ENCODE peak calls at places on chromosomes 12 and 14, in six cellular contexts. L is suprapubic skin, D is gastrocnemius medialis, O is Peyer's patch, T is breast epithelium, G is heart left ventricle. A is an unnamed sample.

GRCh38 chr14:92967346-92967926 is 44.5 kb downstream of the CHGA start:
- DNase-seq in L (no peak), T (no peak), O (no peak), D (no peak), G (no peak), A (no peak)

GRCh38 chr12:77058740-77059139 is 6.6 kb downstream of the E2F7 start:
- DNase-seq in T (no peak), O (no peak), L (no peak), D (no peak), G (no peak), A (no peak)

GRCh38 chr12:49043241-49043640 is 17.4 kb downstream of the KMT2D start:
- DNase-seq in O (no peak), D (no peak), T (no peak), G (no peak), L (no peak), A (no peak)

GRCh38 chr14:88995437-88996198 is 171.2 kb downstream of the TTC8 start:
- DNase-seq in T (no peak), L (no peak), O (no peak), G (no peak), D (no peak), A (no peak)

GRCh38 chr14:68823434-68824206 is 30.8 kb upstream of the ZFP36L1 start:
- DNase-seq in D (no peak), G (no peak), O (no peak), L (no peak), T (peak; percentile 11), A (no peak)

GRCh38 chr12:115008951-115009350 is 325.0 kb upstream of the TBX3 start:
- DNase-seq in G (no peak), L (no peak), O (no peak), T (no peak), D (no peak), A (no peak)

GRCh38 chr12:1776139-1776975 is 44.0 kb upstream of the LRTM2 start:
- DNase-seq in L (no peak), T (no peak), O (no peak), D (no peak), G (no peak), A (no peak)

GRCh38 chr12:104354167-104354867 is 50.8 kb downstream of the EID3 start:
- DNase-seq in D (no peak), L (no peak), O (no peak), G (no peak), T (no peak), A (no peak)

GRCh38 chr14:50397461-50398196 is 948 bp upstream of the CDKL1 start:
- DNase-seq in G (no peak), O (no peak), T (no peak), L (no peak), D (no peak), A (no peak)

GRCh38 chr14:89508863-89509262 is 91.8 kb upstream of the FOXN3 start:
- DNase-seq in T (no peak), D (no peak), G (no peak), L (no peak), O (no peak), A (no peak)

GRCh38 chr14:71250791-71251190 is 343.5 kb downstream of the PCNX1 start:
- DNase-seq in O (no peak), D (no peak), G (no peak), L (no peak), T (no peak), A (no peak)

GRCh38 chr12:52608826-52609630 is 7.8 kb upstream of the KRT72 start:
- DNase-seq in D (no peak), L (no peak), T (no peak), O (no peak), G (no peak), A (no peak)

GRCh38 chr14:77014004-77014604 is 14.4 kb downstream of the IRF2BPL start:
- DNase-seq in O (no peak), G (peak; percentile 79), L (no peak), T (peak; percentile 94), D (peak; percentile 72), A (no peak)

GRCh38 chr12:108755481-108755880 is 24.2 kb upstream of the CORO1C start:
- DNase-seq in D (no peak), G (no peak), L (no peak), O (no peak), T (no peak), A (no peak)

GRCh38 chr14:73752297-73752992 is 38.3 kb upstream of the PNMA1 start:
- DNase-seq in T (peak; percentile 88), G (peak; percentile 85), L (no peak), D (peak; percentile 69), O (peak; percentile 74), A (peak; percentile 55)

GRCh38 chr14:88468396-88468795 is 82.9 kb downstream of the SPATA7 start:
- DNase-seq in G (no peak), D (no peak), T (no peak), O (no peak), L (no peak), A (no peak)

GRCh38 chr12:9667403-9667802 is 2.1 kb upstream of the CLEC2D start:
- DNase-seq in O (no peak), L (no peak), G (no peak), D (no peak), T (no peak), A (no peak)

GRCh38 chr12:100376166-100376565 is 19.3 kb downstream of the SLC17A8 start:
- DNase-seq in O (no peak), G (no peak), D (no peak), T (no peak), L (no peak), A (no peak)

GRCh38 chr12:87509233-87509820 is 519.9 kb downstream of the C12orf50 start:
- DNase-seq in T (no peak), O (no peak), L (no peak), D (no peak), G (no peak), A (no peak)

GRCh38 chr12:104355630-104356029 is 52.1 kb downstream of the EID3 start:
- DNase-seq in T (no peak), D (no peak), O (no peak), L (no peak), G (no peak), A (peak; percentile 76)

GRCh38 chr14:23399591-23399990 is 8.5 kb downstream of the MYH6 start:
- DNase-seq in G (no peak), O (no peak), L (no peak), D (peak; percentile 39), T (no peak), A (no peak)

GRCh38 chr14:99436247-99437180 is 44.1 kb downstream of the SETD3 start:
- DNase-seq in D (no peak), L (no peak), O (no peak), G (no peak), T (no peak), A (no peak)

GRCh38 chr14:101215936-101216335 is 312.4 kb upstream of the RTL1 start:
- DNase-seq in D (no peak), T (no peak), G (no peak), L (no peak), O (peak; percentile 22), A (no peak)

GRCh38 chr12:81758421-81759214 is 532 bp downstream of the PPFIA2 start:
- DNase-seq in T (no peak), L (no peak), D (no peak), G (peak; percentile 39), O (no peak), A (no peak)

GRCh38 chr12:95205685-95206084 is 11.6 kb downstream of the FGD6 start:
- DNase-seq in L (no peak), G (no peak), T (peak; percentile 40), O (no peak), D (no peak), A (peak; percentile 52)

GRCh38 chr14:52055215-52055614 is 13.6 kb downstream of the NID2 start:
- DNase-seq in D (no peak), T (no peak), G (no peak), O (no peak), L (no peak), A (no peak)

GRCh38 chr12:94152292-94153083 is 4.1 kb downstream of the PLXNC1 start:
- DNase-seq in O (no peak), L (no peak), D (no peak), G (no peak), T (no peak), A (peak; percentile 59)

GRCh38 chr12:115672506-115673080 is 604.9 kb downstream of the MED13L start:
- DNase-seq in G (no peak), L (no peak), O (no peak), D (no peak), T (no peak), A (no peak)

GRCh38 chr12:18275974-18276373 is 14.7 kb downstream of the PIK3C2G start:
- DNase-seq in O (no peak), L (no peak), D (no peak), T (no peak), G (no peak), A (no peak)

GRCh38 chr12:20415641-20416040 is 47.3 kb downstream of the PDE3A start:
- DNase-seq in O (no peak), D (no peak), L (no peak), G (peak; percentile 42), T (no peak), A (no peak)

GRCh38 chr14:69501362-69501964 is 16.9 kb downstream of the PLEKHD1 start:
- DNase-seq in G (peak; percentile 63), D (peak; percentile 79), L (no peak), O (no peak), T (no peak), A (no peak)

GRCh38 chr14:31950760-31951637 is 126.1 kb upstream of the ARHGAP5 start:
- DNase-seq in T (no peak), D (no peak), O (peak; percentile 79), G (peak; percentile 76), L (no peak), A (peak; percentile 51)

GRCh38 chr14:72754949-72755348 is 139.0 kb downstream of the DPF3 start:
- DNase-seq in G (no peak), O (no peak), T (no peak), L (no peak), D (no peak), A (no peak)

DNA sequence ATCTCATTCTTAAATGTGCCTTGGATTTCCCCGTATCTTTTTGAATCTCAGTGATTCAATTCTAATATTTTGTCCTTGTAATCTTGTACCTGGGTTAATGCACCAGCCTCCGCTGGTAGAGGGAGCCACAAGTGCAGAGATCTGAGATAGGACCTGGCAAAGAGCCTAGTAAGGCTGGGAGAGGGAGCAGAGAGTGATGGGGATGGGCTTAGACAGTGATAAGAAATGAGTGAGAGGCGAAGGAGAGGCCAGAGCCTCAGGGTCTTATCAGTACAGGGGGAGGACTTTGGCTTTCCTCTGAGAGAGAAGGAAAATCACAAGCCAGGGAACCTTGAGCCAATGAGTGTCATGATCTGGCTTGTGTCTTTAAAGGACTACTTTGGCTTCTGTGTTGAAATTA is 30.5 kb upstream of the LMNTD1 start:
- DNase-seq in O (no peak), L (no peak), G (no peak), D (no peak), T (no peak), A (no peak)
- TF ChIP-seq CTCF in O (no peak), L (no peak), G (no peak), D (no peak), T (no peak), A (no peak)

GRCh38 chr12:14768823-14769405 is 34.4 kb downstream of the WBP11 start:
- DNase-seq in O (no peak), T (no peak), L (no peak), G (no peak), D (no peak), A (no peak)
- TF ChIP-seq POLR2A in O (no peak), T (no peak), L (no peak), G (no peak), D (no peak), A (no peak)

GRCh38 chr12:120649442-120650248 is 9.2 kb downstream of the CABP1 start:
- DNase-seq in L (no peak), O (no peak), D (no peak), G (no peak), T (no peak), A (no peak)
- TF ChIP-seq CTCF in L (no peak), O (no peak), D (no peak), G (no peak), T (no peak), A (no peak)

GRCh38 chr12:92593734-92594402 is 108.9 kb upstream of the PLEKHG7 start:
- DNase-seq in O (no peak), T (peak; percentile 35), L (no peak), G (no peak), D (peak; percentile 28), A (no peak)
- TF ChIP-seq POLR2A in O (no peak), T (no peak), L (no peak), G (no peak), D (no peak), A (no peak)

A was measured in lower leg skin.